ENCODE peak calls at places on chromosomes 5 and 9, in seven cellular contexts. P, Y, Q, O, T, Z and I are unnamed samples.

GRCh38 chr5:759781-760362 is 24.7 kb downstream of the ZDHHC11B start:
- DNase-seq in Y (no peak), T (no peak), Q (no peak), O (no peak), P (peak), Z (peak), I (no peak)

GRCh38 chr5:22057012-22057411 is 796.1 kb downstream of the CDH12 start:
- DNase-seq in P (no peak), O (no peak), Z (no peak), T (no peak), Q (no peak), Y (no peak), I (no peak)

GRCh38 chr5:16313761-16314160 is 134.2 kb upstream of the MARCHF11 start:
- DNase-seq in Q (no peak), Y (no peak), P (no peak), Z (no peak), O (no peak), T (no peak), I (no peak)

GRCh38 chr5:68087866-68088265 is 127.7 kb upstream of the PIK3R1 start:
- DNase-seq in Z (no peak), Y (no peak), Q (peak), T (no peak), P (no peak), O (no peak), I (peak)

GRCh38 chr5:92177926-92178487 is 794.9 kb upstream of the ARRDC3 start:
- DNase-seq in O (no peak), Q (no peak), Y (no peak), Z (no peak), P (no peak), T (no peak), I (no peak)

GRCh38 chr5:100791376-100791775 is 111.7 kb downstream of the ST8SIA4 start:
- DNase-seq in Z (no peak), O (no peak), Q (no peak), T (no peak), Y (no peak), P (no peak), I (no peak)

GRCh38 chr9:3526903-3527652 is 1.3 kb upstream of the RFX3 start:
- DNase-seq in Q (no peak), Y (peak), T (peak), O (no peak), Z (peak), P (no peak), I (peak)

GRCh38 chr9:110808599-110808980 is 140.0 kb downstream of the MUSK start:
- DNase-seq in T (no peak), Z (no peak), P (no peak), O (no peak), Y (no peak), Q (no peak), I (no peak)

GRCh38 chr9:78365979-78366697 is 69.2 kb downstream of the PSAT1 start:
- DNase-seq in P (no peak), Q (peak), T (no peak), Y (no peak), Z (no peak), O (no peak), I (peak)